ENCODE peak calls at places on chromosomes 13 and 19, in ten cellular contexts. E is body of pancreas, F is heart right ventricle, R is dorsolateral prefrontal cortex, Y is aorta, X is neuronal stem cell, Z is A549, C is right cardiac atrium, A is fibroblast of lung, V is osteoblast. G is an unnamed sample.

GRCh38 chr13:100493418-100493817 is 95.2 kb downstream of the GGACT start:
- DNase-seq in E (no peak), F (no peak), R (no peak), Y (no peak), X (no peak), Z (no peak), C (no peak), A (no peak), V (no peak), G (peak)

GRCh38 chr13:37175996-37176395 is 70.5 kb upstream of the CSNK1A1L start:
- DNase-seq in E (no peak), F (no peak), R (no peak), Y (no peak), X (no peak), Z (no peak), C (no peak), A (peak), V (no peak), G (no peak)

GRCh38 chr13:113672002-113672651 is 5.1 kb downstream of the GRK1 start:
- DNase-seq in E (peak), F (no peak), R (no peak), Y (peak), X (no peak), Z (no peak), C (no peak), A (no peak), V (peak), G (peak)

GRCh38 chr19:594265-594870 is 4.7 kb downstream of the HCN2 start:
- DNase-seq in E (no peak), F (no peak), R (no peak), Y (no peak), X (no peak), Z (no peak), C (no peak), A (no peak), V (peak), G (no peak)

GRCh38 chr13:44273991-44274810 is 99.4 kb upstream of the SERP2 start:
- DNase-seq in E (no peak), F (no peak), R (no peak), Y (no peak), X (no peak), Z (no peak), C (no peak), A (peak), V (peak), G (no peak)

GRCh38 chr19:52138614-52139290 is 986 bp downstream of the ZNF616 start:
- DNase-seq in E (peak), F (peak), R (no peak), Y (no peak), X (no peak), Z (no peak), C (peak), A (no peak), V (no peak), G (peak)

GRCh38 chr13:75411924-75412537 is 69.9 kb downstream of the TBC1D4 start:
- DNase-seq in E (no peak), F (no peak), R (no peak), Y (no peak), X (no peak), Z (no peak), C (no peak), A (no peak), V (peak), G (no peak)

GRCh38 chr13:46926856-46927625 is 30.2 kb upstream of the HTR2A start:
- DNase-seq in E (no peak), F (no peak), R (no peak), Y (no peak), X (no peak), Z (no peak), C (no peak), A (peak), V (peak), G (no peak)

GRCh38 chr13:82657471-82657870 is 1224.8 kb downstream of the SLITRK1 start:
- DNase-seq in E (no peak), F (no peak), R (no peak), Y (no peak), X (no peak), Z (no peak), C (no peak), A (no peak), V (no peak), G (no peak)

GRCh38 chr13:108574856-108575255 is 54.6 kb upstream of the MYO16 start:
- DNase-seq in E (no peak), F (no peak), R (no peak), Y (no peak), X (no peak), Z (no peak), C (no peak), A (no peak), V (no peak), G (no peak)

GRCh38 chr13:107203146-107203847 is 635.4 kb upstream of the ARGLU1 start:
- DNase-seq in E (peak), F (peak), R (no peak), Y (no peak), X (peak), Z (peak), C (no peak), A (peak), V (no peak), G (no peak)

GRCh38 chr13:63942372-63942771 is 2526.7 kb upstream of the PCDH20 start:
- DNase-seq in E (no peak), F (no peak), R (no peak), Y (no peak), X (no peak), Z (no peak), C (no peak), A (peak), V (no peak), G (no peak)

GRCh38 chr19:18281082-18282020 is at the start of gene JUND:
- DNase-seq in E (peak), F (peak), R (peak), Y (peak), X (peak), Z (peak), C (peak), A (peak), V (peak), G (peak)

GRCh38 chr13:48551329-48551728 is 18.4 kb upstream of the RCBTB2 start:
- DNase-seq in E (no peak), F (no peak), R (no peak), Y (no peak), X (no peak), Z (no peak), C (no peak), A (no peak), V (no peak), G (no peak)

GRCh38 chr13:105428816-105429215 is 1106.6 kb downstream of the EFNB2 start:
- DNase-seq in E (no peak), F (no peak), R (no peak), Y (no peak), X (no peak), Z (no peak), C (no peak), A (peak), V (no peak), G (no peak)

GRCh38 chr13:83941669-83942335 is 59.5 kb upstream of the SLITRK1 start:
- DNase-seq in E (no peak), F (no peak), R (no peak), Y (no peak), X (peak), Z (no peak), C (no peak), A (no peak), V (no peak), G (no peak)

GRCh38 chr13:76009491-76009890 is 373.4 kb downstream of the LMO7 start:
- DNase-seq in E (no peak), F (no peak), R (no peak), Y (no peak), X (no peak), Z (peak), C (no peak), A (peak), V (no peak), G (no peak)

GRCh38 chr13:33352520-33352919 is 67.0 kb upstream of the STARD13 start:
- DNase-seq in E (peak), F (no peak), R (peak), Y (no peak), X (no peak), Z (no peak), C (no peak), A (no peak), V (no peak), G (no peak)

GRCh38 chr19:33666196-33666595 is 44.4 kb downstream of the CHST8 start:
- DNase-seq in E (no peak), F (no peak), R (no peak), Y (no peak), X (no peak), Z (no peak), C (no peak), A (no peak), V (no peak), G (no peak)

DNA sequence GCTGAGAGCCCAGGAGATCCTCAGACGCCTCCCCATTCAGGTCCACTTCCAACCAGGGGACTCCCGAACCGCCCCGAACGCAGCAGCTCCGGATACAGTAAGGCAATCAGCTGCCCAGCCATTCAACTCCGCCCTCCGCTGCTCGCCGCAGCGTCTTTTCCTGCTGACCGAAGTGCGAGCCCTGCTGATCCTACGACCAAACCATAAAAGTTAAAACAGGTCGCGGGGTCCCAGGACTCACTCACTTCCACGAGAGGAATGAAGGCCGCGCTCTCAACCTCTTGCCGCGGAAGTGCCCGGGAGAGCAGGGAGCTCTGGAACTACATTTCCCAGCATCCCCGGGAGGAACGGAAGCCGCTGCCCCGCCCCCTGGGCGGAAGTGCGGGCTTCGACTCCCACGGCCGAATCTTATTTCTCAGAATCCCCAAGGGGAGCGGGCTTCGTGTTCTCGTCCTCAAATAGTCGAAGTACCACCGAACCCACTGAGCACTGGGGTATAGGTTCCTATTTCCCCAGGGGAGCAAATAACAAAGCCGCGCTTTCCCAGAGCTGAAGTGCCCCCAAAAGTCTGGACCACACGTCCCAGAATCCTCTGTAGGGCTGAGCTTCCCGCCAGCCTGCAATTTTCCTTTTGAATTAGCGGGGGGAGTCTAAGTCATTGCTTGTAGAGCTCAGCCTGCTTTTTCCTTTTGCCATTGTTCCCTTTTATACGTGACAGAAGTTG is at the start of gene ZNF45:
- DNase-seq in E (peak), F (peak), R (peak), Y (peak), X (peak), Z (peak), C (peak), A (peak), V (peak), G (peak)
- H3K27ac ChIP-seq in E (peak), F (peak), R (peak), Y (peak), X (peak), Z (peak), C (peak), A (peak), V (peak), G (peak)

GRCh38 chr19:46840157-46840942 is 10.3 kb downstream of the AP2S1 start:
- DNase-seq in E (peak), F (no peak), R (no peak), Y (no peak), X (peak), Z (no peak), C (peak), A (peak), V (peak), G (peak)

GRCh38 chr19:46839752-46840151 is 10.9 kb downstream of the AP2S1 start:
- DNase-seq in E (no peak), F (no peak), R (no peak), Y (no peak), X (no peak), Z (no peak), C (no peak), A (no peak), V (peak), G (no peak)

GRCh38 chr19:46844067-46844489 is 6.6 kb downstream of the AP2S1 start:
- DNase-seq in E (no peak), F (no peak), R (no peak), Y (no peak), X (no peak), Z (no peak), C (no peak), A (no peak), V (peak), G (no peak)

GRCh38 chr19:46842791-46843190 is 7.9 kb downstream of the AP2S1 start:
- DNase-seq in E (no peak), F (no peak), R (no peak), Y (no peak), X (no peak), Z (no peak), C (no peak), A (no peak), V (no peak), G (no peak)

GRCh38 chr19:46841458-46842083 is 9.1 kb downstream of the AP2S1 start:
- DNase-seq in E (no peak), F (peak), R (no peak), Y (peak), X (no peak), Z (no peak), C (peak), A (peak), V (peak), G (no peak)
- H3K4me3 ChIP-seq in E (no peak), F (no peak), R (no peak), Y (no peak), X (no peak), Z (no peak), C (no peak), A (no peak), V (no peak), G (no peak)

GRCh38 chr19:55178781-55179569 is 1.1 kb downstream of the SYT5 start:
- DNase-seq in E (peak), F (peak), R (peak), Y (peak), X (peak), Z (peak), C (peak), A (peak), V (peak), G (peak)
- H3K27ac ChIP-seq in E (no peak), F (no peak), R (peak), Y (no peak), X (no peak), Z (no peak), C (no peak), A (peak), V (no peak), G (no peak)

GRCh38 chr19:53982056-53982455 is 9.4 kb upstream of the CACNG6 start:
- DNase-seq in E (peak), F (no peak), R (no peak), Y (no peak), X (no peak), Z (no peak), C (no peak), A (no peak), V (peak), G (peak)
- H3K4me3 ChIP-seq in E (no peak), F (no peak), R (no peak), Y (no peak), X (no peak), Z (peak), C (peak), A (no peak), V (peak), G (peak)

DNA sequence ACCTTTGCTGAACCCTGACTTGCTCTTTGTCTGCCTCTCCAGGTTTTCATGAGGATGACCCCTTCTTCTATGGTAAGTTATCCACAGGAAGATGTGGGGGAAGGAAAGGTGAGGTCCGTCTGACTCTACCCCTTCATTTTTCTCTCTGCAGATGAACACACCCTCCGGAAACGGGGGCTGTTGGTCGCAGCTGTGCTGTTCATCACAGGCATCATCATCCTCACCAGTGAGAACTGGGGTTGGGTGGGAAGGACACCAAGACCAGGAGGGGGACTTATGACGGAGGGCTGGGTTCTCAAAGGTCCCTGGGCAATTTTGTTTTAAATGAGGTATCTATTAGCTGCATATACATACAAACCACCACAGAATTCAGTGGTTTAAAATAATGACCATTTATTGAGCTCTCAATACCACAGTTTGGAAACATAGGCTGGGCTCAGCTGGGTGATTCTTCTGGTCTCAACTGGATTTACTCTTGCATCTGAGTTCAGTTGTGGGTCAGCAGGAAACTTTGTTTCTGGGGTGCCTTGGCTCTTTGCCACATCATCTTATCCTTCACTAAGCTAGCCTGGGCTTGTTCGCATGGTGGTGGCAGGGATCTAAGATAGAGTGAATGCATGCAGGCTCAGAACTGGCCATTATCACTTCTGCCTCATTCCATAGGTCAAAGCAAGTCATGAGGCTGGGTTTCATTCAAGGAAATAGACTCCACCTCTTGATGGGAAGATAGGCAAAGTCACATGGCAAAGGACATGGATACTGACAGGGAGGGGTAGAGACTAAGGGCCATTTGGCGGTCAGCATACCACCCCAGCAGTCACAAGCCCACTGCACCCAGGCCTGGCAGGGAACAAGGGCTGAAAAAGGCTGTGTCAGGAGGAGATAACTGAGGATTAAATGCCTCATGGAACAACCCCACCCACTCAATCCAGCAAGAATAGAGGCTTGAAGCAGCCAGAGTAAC is 11.8 kb downstream of the FXYD5 start:
- DNase-seq in E (no peak), F (no peak), R (no peak), Y (no peak), X (no peak), Z (no peak), C (no peak), A (no peak), V (peak), G (no peak)
- H3K27ac ChIP-seq in E (no peak), F (no peak), R (no peak), Y (no peak), X (no peak), Z (no peak), C (no peak), A (no peak), V (no peak), G (no peak)

GRCh38 chr19:14385492-14385891 is 4.2 kb downstream of the ADGRE5 start:
- DNase-seq in E (no peak), F (no peak), R (no peak), Y (no peak), X (no peak), Z (no peak), C (no peak), A (no peak), V (peak), G (no peak)
- H3K4me3 ChIP-seq in E (no peak), F (no peak), R (no peak), Y (no peak), X (no peak), Z (no peak), C (no peak), A (no peak), V (no peak), G (peak)

DNA sequence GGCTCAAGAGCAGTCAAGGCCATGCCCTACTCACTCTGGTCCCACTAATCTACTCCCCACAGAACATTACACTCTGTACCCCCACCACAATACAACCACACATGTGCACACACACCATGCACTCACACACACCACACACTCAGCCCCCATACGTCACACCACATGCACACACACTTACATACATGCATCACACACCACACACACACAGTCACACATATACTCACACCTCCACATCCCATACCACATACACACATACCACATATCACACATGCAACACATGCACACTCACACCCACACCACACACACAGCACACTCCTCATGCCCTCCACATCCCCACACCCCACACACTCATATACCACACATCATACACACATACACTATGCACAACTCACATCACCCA is 67.6 kb downstream of the RASL11A start:
- DNase-seq in E (no peak), F (no peak), R (no peak), Y (no peak), X (no peak), Z (no peak), C (no peak), A (no peak), V (no peak), G (no peak)
- H3K27ac ChIP-seq in E (no peak), F (no peak), R (no peak), Y (no peak), X (no peak), Z (no peak), C (no peak), A (no peak), V (no peak), G (no peak)

GRCh38 chr19:38867176-38867780 is 10.8 kb downstream of the RINL start:
- DNase-seq in E (no peak), F (no peak), R (no peak), Y (no peak), X (no peak), Z (no peak), C (no peak), A (no peak), V (no peak), G (no peak)

GRCh38 chr19:38868551-38868950 is 9.5 kb downstream of the RINL start:
- DNase-seq in E (no peak), F (no peak), R (no peak), Y (no peak), X (no peak), Z (no peak), C (no peak), A (no peak), V (no peak), G (no peak)

GRCh38 chr19:38870612-38871011 is 7.5 kb downstream of the RINL start:
- DNase-seq in E (no peak), F (no peak), R (no peak), Y (no peak), X (no peak), Z (no peak), C (no peak), A (no peak), V (peak), G (no peak)

GRCh38 chr19:38869836-38870607 is 8.1 kb downstream of the RINL start:
- DNase-seq in E (peak), F (peak), R (peak), Y (peak), X (peak), Z (peak), C (peak), A (peak), V (peak), G (peak)

GRCh38 chr19:38869160-38869835 is 8.8 kb downstream of the RINL start:
- DNase-seq in E (peak), F (no peak), R (no peak), Y (no peak), X (no peak), Z (no peak), C (no peak), A (no peak), V (peak), G (peak)
- H3K4me3 ChIP-seq in E (peak), F (peak), R (peak), Y (no peak), X (no peak), Z (peak), C (peak), A (peak), V (peak), G (peak)

GRCh38 chr19:14606627-14607026 is 23.7 kb downstream of the CLEC17A start:
- DNase-seq in E (no peak), F (no peak), R (no peak), Y (no peak), X (no peak), Z (no peak), C (no peak), A (no peak), V (no peak), G (no peak)
- H3K27ac ChIP-seq in E (no peak), F (no peak), R (no peak), Y (no peak), X (no peak), Z (no peak), C (no peak), A (no peak), V (no peak), G (no peak)

GRCh38 chr19:46466536-46467199 is 4.7 kb downstream of the PNMA8A start:
- DNase-seq in E (no peak), F (no peak), R (no peak), Y (peak), X (no peak), Z (no peak), C (peak), A (peak), V (peak), G (no peak)
- H3K4me3 ChIP-seq in E (no peak), F (no peak), R (peak), Y (no peak), X (no peak), Z (no peak), C (no peak), A (no peak), V (peak), G (no peak)

G was measured in upper lobe of left lung.